ENCODE peak calls at places on chromosomes 6 and 20, in eight cellular contexts. One of them, this sample, is unnamed.

GRCh38 chr6:41093729-41094128 is 21.0 kb downstream of the NFYA start:
- DNase-seq in COR-L47: no peak
- DNase-seq in stimulated activated CD4-positive, alpha-beta T cell treated with anti-CD3 and anti-CD28 coated beads, Interleukin-15, amount 100 ng/mL, for 24 hours: no peak
- DNase-seq in choroid plexus epithelial cell: peak
- DNase-seq in mucosa of descending colon: no peak
- DNase-seq in stomach: no peak
- DNase-seq in T follicular helper cell: no peak
- DNase-seq in ovary: no peak
- DNase-seq in this sample: no peak

GRCh38 chr20:9054176-9054575 is 14.7 kb upstream of the PLCB4 start:
- DNase-seq in COR-L47: no peak
- DNase-seq in stimulated activated CD4-positive, alpha-beta T cell treated with anti-CD3 and anti-CD28 coated beads, Interleukin-15, amount 100 ng/mL, for 24 hours: no peak
- DNase-seq in choroid plexus epithelial cell: no peak
- DNase-seq in mucosa of descending colon: no peak
- DNase-seq in stomach: no peak
- DNase-seq in T follicular helper cell: no peak
- DNase-seq in ovary: no peak
- DNase-seq in this sample: peak

GRCh38 chr6:30259140-30260035 is 46.2 kb upstream of the TRIM26 start:
- DNase-seq in COR-L47: peak
- DNase-seq in stimulated activated CD4-positive, alpha-beta T cell treated with anti-CD3 and anti-CD28 coated beads, Interleukin-15, amount 100 ng/mL, for 24 hours: peak
- DNase-seq in choroid plexus epithelial cell: peak
- DNase-seq in mucosa of descending colon: peak
- DNase-seq in stomach: peak
- DNase-seq in T follicular helper cell: peak
- DNase-seq in ovary: peak
- DNase-seq in this sample: peak

GRCh38 chr6:74356385-74356784 is 660.4 kb downstream of the CD109 start:
- DNase-seq in COR-L47: no peak
- DNase-seq in stimulated activated CD4-positive, alpha-beta T cell treated with anti-CD3 and anti-CD28 coated beads, Interleukin-15, amount 100 ng/mL, for 24 hours: no peak
- DNase-seq in choroid plexus epithelial cell: peak
- DNase-seq in mucosa of descending colon: no peak
- DNase-seq in stomach: no peak
- DNase-seq in T follicular helper cell: no peak
- DNase-seq in ovary: no peak
- DNase-seq in this sample: no peak

GRCh38 chr20:46229478-46229877 is 78.8 kb downstream of the CDH22 start:
- DNase-seq in COR-L47: no peak
- DNase-seq in stimulated activated CD4-positive, alpha-beta T cell treated with anti-CD3 and anti-CD28 coated beads, Interleukin-15, amount 100 ng/mL, for 24 hours: no peak
- DNase-seq in choroid plexus epithelial cell: peak
- DNase-seq in mucosa of descending colon: no peak
- DNase-seq in stomach: no peak
- DNase-seq in T follicular helper cell: no peak
- DNase-seq in ovary: no peak
- DNase-seq in this sample: no peak

GRCh38 chr20:53493201-53493908 is 100.3 kb downstream of the ZNF217 start:
- DNase-seq in COR-L47: no peak
- DNase-seq in stimulated activated CD4-positive, alpha-beta T cell treated with anti-CD3 and anti-CD28 coated beads, Interleukin-15, amount 100 ng/mL, for 24 hours: no peak
- DNase-seq in choroid plexus epithelial cell: no peak
- DNase-seq in mucosa of descending colon: no peak
- DNase-seq in stomach: no peak
- DNase-seq in T follicular helper cell: no peak
- DNase-seq in ovary: no peak
- DNase-seq in this sample: no peak

GRCh38 chr6:72733045-72733444 is 111.2 kb downstream of the KCNQ5 start:
- DNase-seq in COR-L47: no peak
- DNase-seq in stimulated activated CD4-positive, alpha-beta T cell treated with anti-CD3 and anti-CD28 coated beads, Interleukin-15, amount 100 ng/mL, for 24 hours: no peak
- DNase-seq in choroid plexus epithelial cell: no peak
- DNase-seq in mucosa of descending colon: no peak
- DNase-seq in stomach: no peak
- DNase-seq in T follicular helper cell: no peak
- DNase-seq in ovary: no peak
- DNase-seq in this sample: no peak

GRCh38 chr6:108115598-108116058 is 41.1 kb upstream of the OSTM1 start:
- DNase-seq in COR-L47: no peak
- DNase-seq in stimulated activated CD4-positive, alpha-beta T cell treated with anti-CD3 and anti-CD28 coated beads, Interleukin-15, amount 100 ng/mL, for 24 hours: peak
- DNase-seq in choroid plexus epithelial cell: peak
- DNase-seq in mucosa of descending colon: no peak
- DNase-seq in stomach: peak
- DNase-seq in T follicular helper cell: no peak
- DNase-seq in ovary: peak
- DNase-seq in this sample: peak

GRCh38 chr20:5557123-5557522 is 193.1 kb upstream of the SHLD1 start:
- DNase-seq in COR-L47: peak
- DNase-seq in stimulated activated CD4-positive, alpha-beta T cell treated with anti-CD3 and anti-CD28 coated beads, Interleukin-15, amount 100 ng/mL, for 24 hours: peak
- DNase-seq in choroid plexus epithelial cell: peak
- DNase-seq in mucosa of descending colon: no peak
- DNase-seq in stomach: peak
- DNase-seq in T follicular helper cell: peak
- DNase-seq in ovary: no peak
- DNase-seq in this sample: peak

GRCh38 chr6:143110572-143110971 is 49.9 kb downstream of the AIG1 start:
- DNase-seq in COR-L47: no peak
- DNase-seq in stimulated activated CD4-positive, alpha-beta T cell treated with anti-CD3 and anti-CD28 coated beads, Interleukin-15, amount 100 ng/mL, for 24 hours: no peak
- DNase-seq in choroid plexus epithelial cell: peak
- DNase-seq in mucosa of descending colon: no peak
- DNase-seq in stomach: no peak
- DNase-seq in T follicular helper cell: no peak
- DNase-seq in ovary: no peak
- DNase-seq in this sample: no peak

GRCh38 chr20:10376271-10377075 is 57.5 kb downstream of the MKKS start:
- DNase-seq in COR-L47: no peak
- DNase-seq in stimulated activated CD4-positive, alpha-beta T cell treated with anti-CD3 and anti-CD28 coated beads, Interleukin-15, amount 100 ng/mL, for 24 hours: no peak
- DNase-seq in choroid plexus epithelial cell: peak
- DNase-seq in mucosa of descending colon: no peak
- DNase-seq in stomach: no peak
- DNase-seq in T follicular helper cell: no peak
- DNase-seq in ovary: no peak
- DNase-seq in this sample: no peak